ENCODE peak calls at places on chromosomes 16 and 17, in six cellular contexts. X is AML-193, M is lung, G is immature natural killer cell, C is posterior cingulate gyrus, Z is HTR-8/SVneo. H is an unnamed sample.

GRCh38 chr17:50268632-50269287 is 5.5 kb upstream of the TMEM92 start:
- DNase-seq in X (no peak), M (no peak), G (no peak), C (no peak), Z (no peak), H (no peak)

GRCh38 chr17:49998836-49999511 is 4.0 kb upstream of the DLX3 start:
- DNase-seq in X (no peak), M (no peak), G (no peak), C (no peak), Z (no peak), H (no peak)

GRCh38 chr17:77493238-77493812 is 352.6 kb downstream of the SEC14L1 start:
- DNase-seq in X (no peak), M (no peak), G (no peak), C (no peak), Z (no peak), H (no peak)

GRCh38 chr16:424033-424622 is 1.3 kb upstream of the RAB11FIP3 start:
- DNase-seq in X (no peak), M (peak; percentile 69), G (no peak), C (peak; percentile 45), Z (peak; percentile 89), H (no peak)

GRCh38 chr16:89723279-89724250 is 2.2 kb downstream of the ZNF276 start:
- DNase-seq in X (no peak), M (no peak), G (peak; percentile 95), C (peak; percentile 99), Z (no peak), H (no peak)

GRCh38 chr17:17757944-17758343 is 76.7 kb downstream of the RAI1 start:
- DNase-seq in X (no peak), M (no peak), G (no peak), C (no peak), Z (no peak), H (no peak)

GRCh38 chr17:39954876-39955275 is 7.9 kb upstream of the GSDMA start:
- DNase-seq in X (no peak), M (no peak), G (no peak), C (no peak), Z (no peak), H (no peak)

GRCh38 chr16:74862743-74863244 is 88.2 kb upstream of the FA2H start:
- DNase-seq in X (peak; percentile 42), M (no peak), G (no peak), C (peak; percentile 15), Z (peak; percentile 79), H (peak; percentile 46)

GRCh38 chr17:82371333-82372062 is at the start of gene UTS2R:
- DNase-seq in X (no peak), M (no peak), G (no peak), C (no peak), Z (no peak), H (no peak)

GRCh38 chr16:1953734-1954133 is 755 bp downstream of the RPL3L start:
- DNase-seq in X (no peak), M (no peak), G (no peak), C (no peak), Z (no peak), H (no peak)

GRCh38 chr16:27704252-27704651 is 154.3 kb downstream of the KATNIP start:
- DNase-seq in X (no peak), M (no peak), G (no peak), C (no peak), Z (no peak), H (no peak)

GRCh38 chr16:11973065-11973464 is 3.5 kb upstream of the SNX29 start:
- DNase-seq in X (no peak), M (peak; percentile 54), G (no peak), C (no peak), Z (no peak), H (no peak)

GRCh38 chr17:83161298-83162034 is 82.1 kb downstream of the METRNL start:
- DNase-seq in X (no peak), M (peak; percentile 25), G (no peak), C (no peak), Z (no peak), H (no peak)

GRCh38 chr17:55086635-55087058 is 118.1 kb downstream of the STXBP4 start:
- DNase-seq in X (peak; percentile 74), M (no peak), G (no peak), C (no peak), Z (no peak), H (peak; percentile 31)

GRCh38 chr17:34979650-34980352 is 511 bp upstream of the LIG3 start:
- DNase-seq in X (no peak), M (no peak), G (no peak), C (no peak), Z (no peak), H (no peak)

GRCh38 chr16:80938035-80938927 is 68.4 kb downstream of the CMC2 start:
- DNase-seq in X (no peak), M (no peak), G (no peak), C (no peak), Z (peak; percentile 87), H (peak; percentile 51)

GRCh38 chr17:66764559-66764958 is 70.4 kb upstream of the CACNG5 start:
- DNase-seq in X (no peak), M (no peak), G (no peak), C (no peak), Z (no peak), H (no peak)

H was measured in HCT116.